ENCODE peak calls at places on chromosomes 7 and 10, in five cellular contexts. N is IMR-90, P is A549, H is HepG2, F is SK-N-SH. Z is an unnamed sample.

GRCh38 chr10:74289956-74290355 is 138.9 kb downstream of the ADK start:
- DNase-seq in N (peak; percentile 11), H (no peak), F (no peak), P (no peak), Z (no peak)

GRCh38 chr10:88186335-88186734 is 322.9 kb downstream of the PTEN start:
- DNase-seq in P (no peak), F (no peak), N (peak; percentile 87), H (no peak), Z (no peak)

GRCh38 chr7:55366461-55367138 is 1.5 kb downstream of the LANCL2 start:
- DNase-seq in P (no peak), H (peak; percentile 25), N (no peak), F (peak; percentile 48), Z (no peak)

GRCh38 chr7:68800316-68800715 is 798.0 kb upstream of the AUTS2 start:
- DNase-seq in P (no peak), N (no peak), H (no peak), F (no peak), Z (no peak)

GRCh38 chr7:151728286-151728660 is 148.6 kb downstream of the PRKAG2 start:
- DNase-seq in F (no peak), N (no peak), H (no peak), P (no peak), Z (no peak)

GRCh38 chr10:127441350-127442219 is 107.5 kb upstream of the NPS start:
- DNase-seq in H (no peak), F (no peak), P (no peak), N (no peak), Z (peak; percentile 54)

GRCh38 chr10:6175329-6176055 is 27.2 kb upstream of the PFKFB3 start:
- DNase-seq in N (no peak), P (no peak), H (no peak), F (peak; percentile 5), Z (no peak)

GRCh38 chr7:111098011-111098925 is 7.3 kb downstream of the LRRN3 start:
- DNase-seq in N (peak; percentile 58), F (no peak), P (no peak), H (peak; percentile 20), Z (no peak)

GRCh38 chr7:129807863-129808262 is 144.9 kb downstream of the UBE2H start:
- DNase-seq in H (no peak), N (no peak), F (no peak), P (no peak), Z (no peak)

GRCh38 chr7:13880789-13881188 is 108.7 kb downstream of the ETV1 start:
- DNase-seq in N (peak; percentile 91), F (no peak), H (no peak), P (no peak), Z (no peak)

GRCh38 chr7:98286093-98286525 is 4.6 kb downstream of the BRI3 start:
- DNase-seq in P (no peak), N (peak; percentile 55), F (peak; percentile 33), H (peak; percentile 30), Z (no peak)

GRCh38 chr7:13874783-13875182 is 114.7 kb downstream of the ETV1 start:
- DNase-seq in H (no peak), F (no peak), P (no peak), N (peak; percentile 66), Z (no peak)

GRCh38 chr10:130329792-130330191 is 193.6 kb downstream of the GLRX3 start:
- DNase-seq in N (no peak), H (no peak), P (no peak), F (peak; percentile 44), Z (no peak)

GRCh38 chr10:30529373-30529998 is 95.5 kb downstream of the MAP3K8 start:
- DNase-seq in F (no peak), N (no peak), P (no peak), H (no peak), Z (no peak)

GRCh38 chr10:28295346-28295745 is 7.5 kb downstream of the MPP7 start:
- DNase-seq in H (no peak), N (no peak), F (no peak), P (no peak), Z (no peak)

DNA sequence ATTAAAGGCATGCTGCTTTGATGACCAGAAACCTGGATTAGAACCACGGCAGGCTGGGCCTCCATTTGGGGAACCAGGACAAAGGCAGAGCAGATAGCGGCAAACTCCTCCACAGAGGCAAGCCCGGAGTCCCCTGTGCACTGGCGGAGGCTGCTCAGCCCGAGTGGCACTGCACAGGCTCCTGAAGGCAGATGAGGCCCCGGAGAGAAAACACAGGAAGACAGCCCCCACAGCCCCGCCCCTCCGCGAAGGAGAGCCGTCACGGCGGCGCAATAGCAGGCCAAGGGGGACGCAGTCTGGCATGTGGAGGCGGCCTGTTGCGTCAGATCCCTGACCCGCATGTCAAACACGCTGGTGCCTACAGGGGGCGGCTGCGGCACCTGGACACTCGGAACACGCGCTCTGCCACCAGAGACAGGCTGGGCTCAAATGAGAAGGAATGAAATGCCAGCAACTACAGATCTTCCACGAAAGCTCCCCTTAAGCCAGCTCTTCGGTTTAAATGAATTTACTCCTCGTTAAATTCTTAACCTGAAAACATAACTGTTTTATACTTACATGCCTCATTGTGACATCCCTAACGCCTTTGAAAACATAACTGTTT is 128.5 kb downstream of the MAD1L1 start:
- DNase-seq in F (peak; percentile 99), N (peak; percentile 93), H (peak; percentile 51), P (peak; percentile 91), Z (peak; percentile 43)
- H3K4me1 ChIP-seq in F (peaks cover 23% of the 10 kb centered on the region), N (peaks cover 35% of the 10 kb centered on the region), H (peaks cover 36% of the 10 kb centered on the region), P (peaks cover 13% of the 10 kb centered on the region), Z (no peaks in the 10 kb centered on the region)

DNA sequence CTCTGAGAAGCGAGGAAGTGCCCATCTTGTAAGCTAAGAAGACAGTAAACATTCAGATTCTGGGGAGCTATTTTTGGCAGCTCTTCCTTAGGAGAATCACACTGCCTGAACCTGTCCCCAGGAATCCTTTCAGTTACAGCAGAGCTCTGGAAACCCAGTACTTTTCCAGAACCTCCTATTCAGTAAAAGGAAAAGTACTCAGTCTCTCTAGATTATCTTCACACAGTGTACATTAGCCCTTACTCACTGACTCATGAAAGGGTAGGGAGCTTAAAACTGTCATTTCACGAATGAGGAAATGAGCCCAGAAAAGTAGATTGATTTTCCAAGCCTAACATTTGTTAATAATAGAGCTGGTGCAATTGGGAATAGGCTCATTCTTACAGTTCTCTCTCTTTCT is 3.9 kb upstream of the CNNM1 start:
- DNase-seq in F (no peak), H (peak; percentile 61), N (no peak), P (no peak), Z (no peak)
- TF ChIP-seq RFX5 in F (no peak), H (no peak), N (no peak), P (no peak), Z (no peak)

DNA sequence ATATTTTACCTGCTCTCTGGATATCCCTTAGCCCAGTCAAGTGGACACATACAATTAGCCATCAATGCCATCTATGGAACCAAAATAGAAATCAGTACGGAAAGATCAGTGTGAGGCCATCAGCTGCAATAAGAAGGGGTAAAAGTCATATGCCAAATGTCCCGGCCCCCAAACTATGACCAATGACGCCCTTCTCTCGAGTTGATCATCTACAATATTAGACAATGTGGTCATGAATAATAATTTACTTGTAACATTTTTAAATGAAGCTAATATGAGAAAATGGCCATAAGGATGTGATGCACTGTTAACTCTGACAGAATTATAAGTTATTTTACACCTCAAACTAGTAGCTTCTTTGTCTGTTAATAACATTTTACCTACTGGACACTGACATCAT is 589.0 kb downstream of the POM121L12 start:
- DNase-seq in N (no peak), P (no peak), H (no peak), F (no peak), Z (no peak)
- H3K4me1 ChIP-seq in N (no peaks in the 10 kb centered on the region), P (no peaks in the 10 kb centered on the region), H (no peaks in the 10 kb centered on the region), F (no peaks in the 10 kb centered on the region), Z (no peaks in the 10 kb centered on the region)

DNA sequence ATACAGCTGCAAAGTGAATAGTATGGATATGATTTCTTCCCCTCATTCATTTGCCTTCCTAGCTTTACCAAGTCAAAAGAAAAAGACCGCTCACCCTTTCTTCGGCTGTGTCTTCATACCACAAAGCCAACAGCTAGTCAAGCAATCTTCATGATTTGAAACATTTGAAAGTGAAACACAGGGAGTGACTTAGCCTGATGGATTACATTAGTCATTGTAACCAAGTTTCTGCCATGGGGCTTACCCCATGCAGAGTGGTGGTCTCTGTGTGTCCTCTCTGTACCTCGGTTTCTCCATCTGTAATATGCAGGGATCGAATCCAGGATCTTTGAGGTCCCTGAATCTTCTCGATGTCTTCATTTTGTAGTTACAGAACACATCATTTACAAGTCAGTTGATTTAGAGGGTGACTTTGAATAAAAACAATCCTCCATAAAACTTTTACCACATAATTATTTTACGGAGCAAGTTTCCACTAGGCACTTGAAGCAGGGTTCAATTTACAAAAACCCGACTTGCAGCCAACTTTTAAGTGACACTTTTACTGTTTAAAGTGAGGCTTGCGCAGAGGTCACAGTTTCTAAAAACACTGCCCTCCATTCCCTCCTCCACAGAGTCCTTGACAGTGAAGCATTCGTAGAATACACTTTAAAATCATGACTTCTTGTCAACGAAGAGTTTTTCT is 2.2 kb upstream of the LGI1 start:
- DNase-seq in H (no peak), N (no peak), F (no peak), P (no peak), Z (no peak)
- TF ChIP-seq RFX5 in H (no peak), N (no peak), F (no peak), P (no peak), Z (no peak)

DNA sequence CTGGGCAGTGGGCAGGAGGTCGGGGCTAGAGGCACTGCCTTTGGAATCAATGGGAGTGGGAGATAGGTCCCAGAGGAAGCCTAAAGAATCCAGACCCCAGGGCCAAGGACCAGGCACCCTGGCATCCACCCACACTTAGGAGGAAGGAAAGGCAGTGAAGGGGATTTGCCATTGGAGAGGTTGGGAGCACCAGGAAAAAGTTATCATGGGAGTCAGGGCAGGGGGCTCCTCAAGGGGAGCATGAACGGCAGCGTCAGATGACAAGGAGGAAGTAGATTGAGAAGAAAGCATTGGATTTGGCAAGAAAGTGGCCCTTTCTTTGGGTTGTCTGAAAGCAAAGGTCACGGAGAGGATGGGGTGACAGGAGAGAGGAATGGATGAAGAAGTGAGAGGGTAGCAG is 142.8 kb downstream of the ADAM12 start:
- DNase-seq in F (no peak), P (no peak), H (no peak), N (no peak), Z (no peak)
- H3K4me1 ChIP-seq in F (peaks cover 37% of the 10 kb centered on the region), P (peaks cover 18% of the 10 kb centered on the region), H (no peaks in the 10 kb centered on the region), N (peaks cover 20% of the 10 kb centered on the region), Z (peaks cover 2% of the 10 kb centered on the region)

GRCh38 chr7:95531605-95532004 is 45.9 kb downstream of the ASB4 start:
- DNase-seq in H (no peak), F (no peak), P (no peak), N (no peak), Z (no peak)
- TF ChIP-seq RFX5 in H (no peak), F (no peak), P (no peak), N (no peak), Z (no peak)

DNA sequence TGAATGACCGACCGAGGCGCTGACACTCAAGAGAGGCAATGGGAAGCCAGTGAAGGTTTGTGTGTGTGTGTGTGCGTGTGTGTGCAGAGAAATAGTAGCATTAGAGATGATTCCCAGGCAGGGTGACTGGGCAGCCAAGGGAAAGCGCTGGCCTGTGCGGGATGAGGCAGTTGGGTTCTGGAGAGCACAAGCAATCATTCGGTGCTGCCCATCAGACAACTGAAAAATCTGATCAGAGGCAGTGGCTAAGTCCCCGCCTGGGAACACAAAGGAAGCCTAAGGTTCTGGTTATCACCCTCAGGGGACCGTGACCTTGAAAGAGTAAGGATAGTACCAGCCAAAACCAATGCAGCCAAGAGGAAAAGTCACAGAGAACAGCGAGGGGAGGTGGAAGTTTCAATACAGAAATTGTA is 899 bp upstream of the PDCD4 start:
- DNase-seq in H (no peak), N (no peak), P (no peak), F (peak; percentile 20), Z (no peak)
- H3K4me1 ChIP-seq in H (peaks cover 45% of the 10 kb centered on the region), N (peaks cover 4% of the 10 kb centered on the region), P (peaks cover 38% of the 10 kb centered on the region), F (no peaks in the 10 kb centered on the region), Z (peaks cover 12% of the 10 kb centered on the region)

Z was measured in H1.